ENCODE peak calls at places on chromosome 14, in six cellular contexts. S is fibroblast of pulmonary artery; J is AML-193; H is central memory CD8-positive, alpha-beta T cell; V is GM03348; O is Right ventricle myocardium inferior. B is an unnamed sample.
A peak's percentile ranks its signal among the peaks of the same experiment; 100 is the strongest.

GRCh38 chr14:53391631-53392030 is 238.5 kb upstream of the DDHD1 start:
- DNase-seq in S (peak; percentile 16), J (no peak), H (no peak), O (no peak), V (peak; percentile 57), B (no peak)

GRCh38 chr14:102344485-102344884 is 18.2 kb downstream of the CINP start:
- DNase-seq in V (no peak), S (no peak), H (no peak), J (no peak), O (no peak), B (no peak)

GRCh38 chr14:63343878-63344277 is 25.1 kb upstream of the GPHB5 start:
- DNase-seq in O (no peak), V (no peak), S (peak; percentile 48), H (no peak), J (no peak), B (no peak)

GRCh38 chr14:71478542-71478941 is 453.7 kb upstream of the RGS6 start:
- DNase-seq in O (no peak), V (peak; percentile 27), H (no peak), S (peak; percentile 69), J (peak; percentile 88), B (no peak)

GRCh38 chr14:22887990-22888378 is 5.0 kb downstream of the REM2 start:
- DNase-seq in S (no peak), O (no peak), J (no peak), H (no peak), V (no peak), B (no peak)

GRCh38 chr14:23406725-23407355 is 1.2 kb downstream of the MYH6 start:
- DNase-seq in O (no peak), S (no peak), V (no peak), H (no peak), J (no peak), B (no peak)

GRCh38 chr14:100639280-100639679 is 52.1 kb upstream of the BEGAIN start:
- DNase-seq in S (no peak), O (no peak), H (no peak), J (no peak), V (no peak), B (no peak)

GRCh38 chr14:99035268-99035667 is 236.7 kb downstream of the BCL11B start:
- DNase-seq in H (no peak), V (peak; percentile 77), O (peak; percentile 80), J (peak; percentile 12), S (peak; percentile 6), B (no peak)

GRCh38 chr14:103848720-103849077 is 1.3 kb upstream of the PPP1R13B start:
- DNase-seq in J (no peak), V (no peak), S (no peak), O (no peak), H (no peak), B (no peak)

GRCh38 chr14:106564058-106564643 is 1037.8 kb downstream of the TMEM121 start:
- DNase-seq in O (no peak), S (no peak), H (peak; percentile 53), V (no peak), J (peak; percentile 64), B (no peak)

GRCh38 chr14:23327947-23328744 is 6.9 kb downstream of the PABPN1 start:
- DNase-seq in V (peak; percentile 86), O (no peak), J (peak; percentile 75), S (peak; percentile 86), H (peak; percentile 32), B (no peak)

GRCh38 chr14:79363291-79363690 is 848.0 kb downstream of the DIO2 start:
- DNase-seq in O (no peak), H (no peak), S (no peak), V (no peak), J (no peak), B (no peak)

GRCh38 chr14:54743382-54743781 is 159.2 kb downstream of the GCH1 start:
- DNase-seq in S (no peak), H (no peak), V (no peak), J (no peak), O (no peak), B (no peak)

GRCh38 chr14:93999573-93999972 is 2.5 kb downstream of the CCDC197 start:
- DNase-seq in J (no peak), V (no peak), S (no peak), O (peak; percentile 46), H (no peak), B (no peak)

GRCh38 chr14:34632451-34632850 is 2.5 kb upstream of the SNX6 start:
- DNase-seq in S (no peak), O (no peak), H (no peak), J (no peak), V (no peak), B (no peak)

GRCh38 chr14:100341301-100342031 is 18.3 kb downstream of the SLC25A47 start:
- DNase-seq in H (no peak), J (peak; percentile 96), V (peak; percentile 64), O (no peak), S (peak; percentile 90), B (no peak)

GRCh38 chr14:65287264-65288131 is 125.0 kb upstream of the FUT8 start:
- DNase-seq in O (no peak), S (no peak), V (no peak), J (no peak), H (no peak), B (no peak)

GRCh38 chr14:61196034-61196433 is 85.1 kb downstream of the TMEM30B start:
- DNase-seq in O (no peak), J (no peak), H (no peak), V (no peak), S (peak; percentile 28), B (no peak)

GRCh38 chr14:68589447-68590232 is 203.2 kb downstream of the ZFP36L1 start:
- DNase-seq in O (peak; percentile 83), H (no peak), S (peak; percentile 86), V (peak; percentile 84), J (no peak), B (no peak)

GRCh38 chr14:54175298-54175942 is 218.8 kb upstream of the BMP4 start:
- DNase-seq in O (no peak), H (peak; percentile 11), S (peak; percentile 85), V (peak; percentile 71), J (peak; percentile 40), B (no peak)

GRCh38 chr14:103662591-103662990 is 33.6 kb downstream of the KLC1 start:
- DNase-seq in J (no peak), V (no peak), O (no peak), S (no peak), H (no peak), B (no peak)

GRCh38 chr14:70425349-70425748 is 8.5 kb upstream of the SYNJ2BP start:
- DNase-seq in O (no peak), J (no peak), V (no peak), S (no peak), H (no peak), B (no peak)

GRCh38 chr14:21520718-21521117 is 5.4 kb downstream of the SALL2 start:
- DNase-seq in H (no peak), O (no peak), S (no peak), V (no peak), J (no peak), B (no peak)

GRCh38 chr14:90870950-90871604 is 54.8 kb upstream of the TTC7B start:
- DNase-seq in S (no peak), J (no peak), V (no peak), H (no peak), O (no peak), B (no peak)

GRCh38 chr14:28502517-28502916 is 264.1 kb upstream of the FOXG1 start:
- DNase-seq in O (no peak), S (no peak), H (no peak), V (no peak), J (no peak), B (no peak)

GRCh38 chr14:72742682-72743195 is 151.2 kb downstream of the DPF3 start:
- DNase-seq in V (no peak), O (no peak), H (no peak), J (no peak), S (no peak), B (no peak)

GRCh38 chr14:103121161-103121845 is 2.0 kb upstream of the TNFAIP2 start:
- DNase-seq in J (peak; percentile 85), O (peak; percentile 88), H (no peak), S (peak; percentile 65), V (no peak), B (no peak)

GRCh38 chr14:65599375-65599774 is 186.8 kb downstream of the FUT8 start:
- DNase-seq in H (no peak), J (no peak), V (peak; percentile 48), S (peak; percentile 32), O (no peak), B (no peak)

GRCh38 chr14:63302135-63302534 is 16.6 kb downstream of the GPHB5 start:
- DNase-seq in S (no peak), J (no peak), V (no peak), O (no peak), H (no peak), B (no peak)

B was measured in GOT3.